ENCODE peak calls at places on chromosomes 3 and 15, in nine cellular contexts. E, Q, X, R, J, O, C, W and U are unnamed samples.
A peak's percentile ranks its signal among the peaks of the same experiment; 100 is the strongest.

GRCh38 chr3:160808838-160809237 is 52.8 kb downstream of the PPM1L start:
- DNase-seq in E (no peak), Q (no peak), X (no peak), R (no peak), J (no peak), O (no peak), C (no peak), W (no peak), U (no peak)

GRCh38 chr3:171846594-171846993 is 3.4 kb downstream of the TMEM212 start:
- DNase-seq in E (no peak), Q (no peak), X (no peak), R (no peak), J (no peak), O (no peak), C (no peak), W (peak; percentile 80), U (no peak)

GRCh38 chr3:184636774-184637316 is 75.0 kb downstream of the MAGEF1 start:
- DNase-seq in E (no peak), Q (no peak), X (no peak), R (no peak), J (peak; percentile 63), O (peak; percentile 38), C (no peak), W (no peak), U (no peak)

GRCh38 chr3:135987647-135988046 is 22.1 kb downstream of the PPP2R3A start:
- DNase-seq in E (no peak), Q (no peak), X (no peak), R (no peak), J (no peak), O (no peak), C (no peak), W (no peak), U (no peak)

GRCh38 chr3:14370719-14371572 is 31.5 kb upstream of the SLC6A6 start:
- DNase-seq in E (no peak), Q (no peak), X (no peak), R (no peak), J (no peak), O (no peak), C (no peak), W (no peak), U (no peak)

GRCh38 chr3:157132936-157133335 is 27.0 kb downstream of the CCNL1 start:
- DNase-seq in E (no peak), Q (no peak), X (no peak), R (no peak), J (peak; percentile 22), O (no peak), C (no peak), W (no peak), U (no peak)

GRCh38 chr3:39065197-39065596 is 13.4 kb downstream of the WDR48 start:
- DNase-seq in E (no peak), Q (peak; percentile 35), X (peak; percentile 80), R (peak; percentile 12), J (peak; percentile 73), O (peak; percentile 41), C (peak; percentile 29), W (no peak), U (peak; percentile 18)

GRCh38 chr3:39025222-39025970 is 26.3 kb downstream of the SCN11A start:
- DNase-seq in E (no peak), Q (no peak), X (no peak), R (no peak), J (no peak), O (no peak), C (no peak), W (no peak), U (no peak)

GRCh38 chr3:89098964-89099585 is 8.3 kb upstream of the EPHA3 start:
- DNase-seq in E (peak; percentile 22), Q (peak; percentile 4), X (peak; percentile 79), R (peak; percentile 7), J (peak; percentile 34), O (peak; percentile 44), C (peak; percentile 31), W (no peak), U (no peak)

GRCh38 chr3:20637729-20638128 is 451.7 kb upstream of the SGO1 start:
- DNase-seq in E (no peak), Q (no peak), X (no peak), R (no peak), J (no peak), O (no peak), C (no peak), W (no peak), U (no peak)

GRCh38 chr3:31423522-31423921 is 109.2 kb upstream of the STT3B start:
- DNase-seq in E (no peak), Q (no peak), X (no peak), R (no peak), J (no peak), O (peak; percentile 35), C (peak; percentile 70), W (no peak), U (no peak)

GRCh38 chr3:87993566-87993965 is 65.2 kb downstream of the CGGBP1 start:
- DNase-seq in E (no peak), Q (no peak), X (no peak), R (no peak), J (no peak), O (no peak), C (no peak), W (no peak), U (no peak)

GRCh38 chr3:117539729-117540128 is 830.1 kb downstream of the TUSC7 start:
- DNase-seq in E (no peak), Q (no peak), X (no peak), R (no peak), J (no peak), O (no peak), C (no peak), W (no peak), U (no peak)

DNA sequence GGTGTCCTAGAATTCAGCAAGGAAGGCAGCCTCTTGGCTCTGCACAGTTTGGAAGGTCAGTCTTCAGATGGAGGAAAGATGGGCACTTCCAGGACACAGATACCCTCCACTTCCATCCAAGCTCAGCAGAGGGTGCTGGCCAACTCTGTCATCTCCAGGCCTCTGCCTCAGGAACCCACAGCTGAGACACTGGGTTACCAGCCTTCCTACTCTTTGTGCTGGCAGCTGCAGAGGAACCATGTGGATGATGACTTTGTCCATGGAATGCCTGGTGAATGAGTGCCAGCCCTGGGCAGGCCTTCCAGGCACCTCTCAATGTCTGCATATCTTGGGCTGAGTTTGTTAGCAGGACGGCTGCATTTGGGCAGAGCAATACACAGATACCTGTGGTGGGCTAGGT is 325.6 kb upstream of the CTDSPL start:
- DNase-seq in E (no peak), Q (no peak), X (no peak), R (no peak), J (no peak), O (no peak), C (no peak), W (no peak), U (no peak)
- TF ChIP-seq CTCF in E (peak; percentile 20), Q (no peak), X (no peak), R (peak; percentile 14), J (no peak), O (no peak), C (no peak), W (no peak), U (no peak)

GRCh38 chr15:47194718-47195117 is 522.6 kb upstream of the SEMA6D start:
- DNase-seq in E (no peak), Q (no peak), X (peak; percentile 59), R (no peak), J (no peak), O (peak; percentile 20), C (peak; percentile 5), W (no peak), U (peak; percentile 1)
- TF ChIP-seq REST in E (no peak), Q (no peak), X (no peak), R (no peak), J (no peak), O (no peak), C (no peak), W (no peak), U (no peak)

GRCh38 chr15:39623550-39623931 is 42.7 kb downstream of the THBS1 start:
- DNase-seq in E (no peak), Q (no peak), X (no peak), R (no peak), J (no peak), O (no peak), C (no peak), W (peak; percentile 83), U (no peak)

GRCh38 chr15:39625451-39625850 is 44.6 kb downstream of the THBS1 start:
- DNase-seq in E (no peak), Q (no peak), X (no peak), R (no peak), J (no peak), O (no peak), C (no peak), W (no peak), U (no peak)

GRCh38 chr15:39625856-39626255 is 45.0 kb downstream of the THBS1 start:
- DNase-seq in E (no peak), Q (no peak), X (no peak), R (no peak), J (no peak), O (no peak), C (no peak), W (no peak), U (no peak)

GRCh38 chr15:39622660-39623549 is 42.0 kb downstream of the THBS1 start:
- DNase-seq in E (no peak), Q (no peak), X (no peak), R (no peak), J (no peak), O (no peak), C (no peak), W (no peak), U (no peak)

DNA sequence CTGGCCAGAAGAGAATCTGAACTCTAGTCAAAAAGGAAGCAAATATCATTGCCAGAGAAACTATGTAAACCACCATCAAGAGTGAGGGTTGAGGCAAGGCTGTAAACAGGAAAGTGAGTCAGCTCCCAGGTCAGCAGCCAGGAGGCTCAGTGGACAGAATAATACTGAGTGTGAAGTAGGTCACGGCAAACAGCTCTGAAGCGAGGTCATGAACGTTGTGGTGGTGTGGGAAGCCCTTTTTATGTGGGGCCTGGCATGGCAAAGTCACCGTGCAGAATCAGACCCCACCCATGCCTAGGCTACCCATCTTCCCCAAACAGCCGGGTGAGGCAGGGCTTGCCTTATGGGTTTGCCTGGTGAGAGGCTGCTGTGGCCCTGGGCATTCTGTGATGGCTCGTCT is 43.9 kb downstream of the THBS1 start:
- DNase-seq in E (no peak), Q (no peak), X (no peak), R (no peak), J (no peak), O (no peak), C (peak; percentile 50), W (peak; percentile 45), U (peak; percentile 33)
- TF ChIP-seq CTCF in E (no peak), Q (no peak), X (no peak), R (no peak), J (no peak), O (no peak), C (no peak), W (no peak), U (no peak)

DNA sequence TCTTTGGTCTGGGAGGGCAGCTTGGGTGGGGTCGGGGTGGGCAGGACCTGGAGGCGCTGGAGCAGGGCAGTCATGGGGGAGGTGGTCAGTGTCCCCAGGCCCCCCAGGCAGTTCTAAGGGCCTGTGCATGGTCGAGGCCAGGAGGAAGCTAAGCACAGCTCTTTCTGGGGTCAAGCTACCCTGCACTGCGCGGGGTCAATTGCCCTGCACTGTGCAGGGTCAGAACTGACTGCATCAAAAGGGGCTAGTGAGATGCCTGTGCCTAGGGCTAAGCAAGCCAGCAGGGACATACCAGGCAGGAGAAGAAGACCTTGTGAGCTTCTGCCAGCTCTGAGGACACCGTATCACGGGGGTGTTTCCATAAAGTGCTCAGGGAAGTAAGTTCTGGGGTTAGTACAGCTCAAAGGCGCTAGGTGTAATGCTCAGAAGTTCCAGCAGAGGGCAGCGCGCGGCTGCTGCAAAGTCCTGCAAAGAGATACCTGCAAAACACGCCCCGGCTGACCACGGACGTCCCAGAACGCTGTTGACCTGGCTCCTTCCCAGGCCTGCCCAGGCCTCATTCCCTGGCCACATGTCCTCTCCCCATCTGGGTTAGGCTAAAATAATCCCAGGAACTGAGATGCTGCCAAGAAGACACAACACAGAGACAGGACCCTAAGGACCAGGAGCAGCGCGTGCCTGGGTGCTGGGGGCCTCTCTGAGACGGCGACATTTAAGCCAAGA is 18.8 kb upstream of the IQSEC1 start:
- DNase-seq in E (peak; percentile 84), Q (peak; percentile 83), X (peak; percentile 86), R (peak; percentile 60), J (peak; percentile 71), O (peak; percentile 83), C (peak; percentile 51), W (no peak), U (peak; percentile 64)
- TF ChIP-seq REST in E (no peak), Q (no peak), X (no peak), R (no peak), J (no peak), O (no peak), C (no peak), W (no peak), U (no peak)